ENCODE peak calls at places on chromosomes 5 and 9, in six cellular contexts. Y is nucleus accumbens; U is GM12878; G is activated T-helper 1 cell treated with anti-CD3 and anti-CD28 coated beads, Interleukin-12 subunit alpha, Interleukin-12 subunit beta, Interleukin-2, Interleukin-4 antibody, amounts not matched to agents 30 ng/mL and 10 ng/mL and 1 ng/mL, durations not matched to agents 14 hours and 24 hours and 36 hours; R is GM04504; I is foreskin fibroblast. S is an unnamed sample.

GRCh38 chr5:34005211-34005610 is 2.6 kb downstream of the AMACR start:
- DNase-seq in Y (no peak), U (no peak), G (no peak), R (no peak), I (no peak), S (no peak)

GRCh38 chr5:169020102-169020501 is 280.8 kb downstream of the SLIT3 start:
- DNase-seq in Y (no peak), U (no peak), G (no peak), R (no peak), I (no peak), S (no peak)

GRCh38 chr9:112377087-112377486 is 2.8 kb upstream of the HSDL2 start:
- DNase-seq in Y (no peak), U (no peak), G (peak; percentile 2), R (no peak), I (no peak), S (no peak)

GRCh38 chr5:98714710-98715109 is 58.8 kb upstream of the RGMB start:
- DNase-seq in Y (no peak), U (no peak), G (no peak), R (no peak), I (no peak), S (no peak)

GRCh38 chr5:157516016-157516415 is 56.0 kb downstream of the NIPAL4 start:
- DNase-seq in Y (no peak), U (no peak), G (no peak), R (peak; percentile 78), I (peak; percentile 72), S (no peak)

GRCh38 chr5:103120607-103121200 is 603 bp downstream of the PPIP5K2 start:
- DNase-seq in Y (peak; percentile 6), U (no peak), G (no peak), R (no peak), I (peak; percentile 29), S (no peak)

GRCh38 chr9:98924971-98925820 is 18.5 kb upstream of the COL15A1 start:
- DNase-seq in Y (no peak), U (no peak), G (no peak), R (no peak), I (no peak), S (no peak)

GRCh38 chr9:11702529-11702928 is 990.7 kb upstream of the TYRP1 start:
- DNase-seq in Y (no peak), U (no peak), G (no peak), R (no peak), I (peak; percentile 2), S (no peak)

GRCh38 chr5:77630246-77631165 is 8.0 kb downstream of the OTP start:
- DNase-seq in Y (no peak), U (no peak), G (peak; percentile 20), R (no peak), I (peak; percentile 57), S (no peak)

GRCh38 chr5:2212481-2212880 is 329.8 kb upstream of the IRX4 start:
- DNase-seq in Y (no peak), U (no peak), G (no peak), R (no peak), I (no peak), S (no peak)

GRCh38 chr5:103562453-103563157 is at the start of gene NUDT12:
- DNase-seq in Y (peak; percentile 89), U (peak; percentile 42), G (peak; percentile 4), R (peak; percentile 48), I (peak; percentile 83), S (no peak)

GRCh38 chr5:138461343-138462125 is 3.7 kb upstream of the EGR1 start:
- DNase-seq in Y (no peak), U (no peak), G (no peak), R (peak; percentile 69), I (peak; percentile 83), S (no peak)

GRCh38 chr5:140630296-140630695 is 2.7 kb downstream of the CD14 start:
- DNase-seq in Y (no peak), U (no peak), G (no peak), R (no peak), I (peak; percentile 14), S (no peak)

GRCh38 chr5:178507151-178507932 is 82.9 kb downstream of the COL23A1 start:
- DNase-seq in Y (no peak), U (no peak), G (no peak), R (no peak), I (no peak), S (no peak)

GRCh38 chr9:78196258-78196657 is 39.6 kb upstream of the CEP78 start:
- DNase-seq in Y (no peak), U (peak; percentile 23), G (no peak), R (no peak), I (no peak), S (no peak)

GRCh38 chr9:89807101-89807395 is 202.2 kb downstream of the GADD45G start:
- DNase-seq in Y (no peak), U (no peak), G (no peak), R (no peak), I (no peak), S (no peak)

GRCh38 chr9:137276757-137277328 is 683 bp upstream of the TOR4A start:
- DNase-seq in Y (no peak), U (no peak), G (no peak), R (no peak), I (peak; percentile 87), S (no peak)

GRCh38 chr9:18526686-18527085 is 52.7 kb downstream of the ADAMTSL1 start:
- DNase-seq in Y (no peak), U (no peak), G (no peak), R (no peak), I (peak; percentile 21), S (no peak)

GRCh38 chr9:137138701-137139467 is at the start of gene GRIN1:
- DNase-seq in Y (peak; percentile 85), U (no peak), G (peak; percentile 40), R (no peak), I (peak; percentile 58), S (no peak)

GRCh38 chr9:134434896-134435506 is 108.7 kb downstream of the RXRA start:
- DNase-seq in Y (peak; percentile 94), U (no peak), G (no peak), R (peak; percentile 96), I (peak; percentile 99), S (no peak)

GRCh38 chr5:127754259-127754658 is 51.1 kb downstream of the CCDC192 start:
- DNase-seq in Y (no peak), U (no peak), G (no peak), R (no peak), I (peak; percentile 11), S (no peak)

GRCh38 chr5:146877783-146878470 is 630 bp downstream of the PPP2R2B start:
- DNase-seq in Y (peak; percentile 74), U (no peak), G (no peak), R (no peak), I (peak; percentile 0), S (peak; percentile 49)

GRCh38 chr9:112754578-112754977 is 4.0 kb downstream of the SNX30 start:
- DNase-seq in Y (no peak), U (no peak), G (peak; percentile 58), R (no peak), I (peak; percentile 75), S (peak; percentile 19)